ENCODE peak calls at places on chromosomes 2 and 18, in nine cellular contexts. X, P, I, G, T, L, V, Q and M are unnamed samples.

GRCh38 chr2:85589982-85590791 is 5.4 kb upstream of the RNF181 start:
- DNase-seq in V (no peak), T (peak), X (no peak), Q (no peak), P (no peak), L (no peak), G (no peak), I (no peak), M (peak)

GRCh38 chr2:47996808-47997207 is 90.5 kb upstream of the FBXO11 start:
- DNase-seq in Q (no peak), X (no peak), G (no peak), T (peak), V (no peak), I (no peak), P (no peak), L (no peak), M (no peak)

GRCh38 chr2:24809316-24810007 is 16.2 kb downstream of the CENPO start:
- DNase-seq in I (no peak), L (no peak), V (no peak), T (peak), P (no peak), Q (no peak), G (no peak), X (no peak), M (no peak)

GRCh38 chr2:200101862-200102261 is 146.5 kb downstream of the MAIP1 start:
- DNase-seq in Q (no peak), T (no peak), V (no peak), G (no peak), I (no peak), P (no peak), L (no peak), X (no peak), M (no peak)

GRCh38 chr2:100344433-100344832 is 22.1 kb upstream of the LONRF2 start:
- DNase-seq in X (no peak), P (no peak), G (no peak), L (no peak), I (no peak), Q (no peak), T (no peak), V (no peak), M (no peak)

GRCh38 chr2:86772626-86773025 is 18.1 kb downstream of the CD8A start:
- DNase-seq in Q (no peak), I (no peak), X (no peak), T (no peak), G (no peak), P (no peak), V (no peak), L (no peak), M (no peak)

GRCh38 chr2:218397502-218398436 is 1.9 kb upstream of the CTDSP1 start:
- DNase-seq in I (peak), T (peak), G (peak), P (peak), X (peak), V (peak), Q (no peak), L (peak), M (no peak)

GRCh38 chr2:54176577-54176976 is 61.2 kb downstream of the ACYP2 start:
- DNase-seq in I (peak), X (no peak), Q (no peak), V (peak), P (peak), G (peak), T (peak), L (peak), M (no peak)

GRCh38 chr2:73718421-73718820 is 18.7 kb downstream of the TPRKB start:
- DNase-seq in I (no peak), X (no peak), Q (no peak), V (no peak), T (no peak), L (no peak), G (no peak), P (no peak), M (no peak)

GRCh38 chr2:60527762-60528161 is 25.7 kb downstream of the BCL11A start:
- DNase-seq in V (no peak), G (no peak), P (no peak), I (no peak), T (no peak), Q (no peak), L (no peak), X (no peak), M (peak)

GRCh38 chr18:35463050-35463449 is 34.7 kb downstream of the INO80C start:
- DNase-seq in L (peak), P (no peak), X (no peak), G (no peak), I (no peak), V (peak), T (no peak), Q (no peak), M (no peak)

GRCh38 chr2:26469092-26469710 is 8.7 kb downstream of the OTOF start:
- DNase-seq in I (peak), P (peak), T (peak), L (peak), Q (peak), X (peak), G (peak), V (peak), M (peak)

GRCh38 chr2:215171151-215171550 is 32.7 kb upstream of the ABCA12 start:
- DNase-seq in V (no peak), Q (no peak), T (no peak), P (no peak), G (no peak), I (no peak), L (no peak), X (peak), M (no peak)

GRCh38 chr2:197306691-197307030 is 3.9 kb downstream of the ANKRD44 start:
- DNase-seq in I (no peak), V (no peak), P (no peak), Q (no peak), X (no peak), L (no peak), T (no peak), G (no peak), M (no peak)

GRCh38 chr2:17095340-17095739 is 422.9 kb downstream of the RAD51AP2 start:
- DNase-seq in X (no peak), V (no peak), P (no peak), I (no peak), G (no peak), Q (no peak), T (no peak), L (no peak), M (no peak)

GRCh38 chr2:68279691-68280090 is 27.4 kb upstream of the PPP3R1 start:
- DNase-seq in G (no peak), L (peak), Q (no peak), V (no peak), X (no peak), T (no peak), I (no peak), P (no peak), M (no peak)

GRCh38 chr2:24083567-24084385 is 858 bp downstream of the TP53I3 start:
- DNase-seq in X (peak), Q (no peak), P (peak), I (peak), G (peak), V (peak), T (peak), L (peak), M (peak)

GRCh38 chr2:41907716-41908328 is 140.0 kb upstream of the PKDCC start:
- DNase-seq in X (no peak), G (no peak), I (no peak), L (no peak), Q (no peak), T (no peak), P (no peak), V (peak), M (no peak)

GRCh38 chr18:3441290-3441689 is 8.7 kb upstream of the TGIF1 start:
- DNase-seq in P (peak), Q (no peak), V (peak), T (peak), G (no peak), L (peak), X (no peak), I (peak), M (peak)

GRCh38 chr18:27839141-27839540 is 337.8 kb downstream of the CDH2 start:
- DNase-seq in L (no peak), V (no peak), I (peak), X (no peak), T (peak), Q (no peak), G (no peak), P (no peak), M (no peak)

GRCh38 chr18:77974329-77974728 is 724.7 kb downstream of the GALR1 start:
- DNase-seq in L (no peak), G (no peak), Q (no peak), X (no peak), P (no peak), I (no peak), V (no peak), T (no peak), M (no peak)

GRCh38 chr2:160993543-160994090 is 166.6 kb upstream of the TANK start:
- DNase-seq in T (no peak), Q (no peak), V (no peak), I (no peak), L (no peak), P (no peak), X (no peak), G (no peak), M (no peak)

GRCh38 chr2:163441603-163442002 is 294.2 kb downstream of the FIGN start:
- DNase-seq in P (no peak), I (no peak), T (no peak), X (no peak), G (no peak), V (no peak), L (no peak), Q (no peak), M (no peak)

GRCh38 chr2:98463988-98464771 is 19.5 kb downstream of the INPP4A start:
- DNase-seq in Q (no peak), P (no peak), L (no peak), X (no peak), I (no peak), G (no peak), V (no peak), T (no peak), M (peak)

DNA sequence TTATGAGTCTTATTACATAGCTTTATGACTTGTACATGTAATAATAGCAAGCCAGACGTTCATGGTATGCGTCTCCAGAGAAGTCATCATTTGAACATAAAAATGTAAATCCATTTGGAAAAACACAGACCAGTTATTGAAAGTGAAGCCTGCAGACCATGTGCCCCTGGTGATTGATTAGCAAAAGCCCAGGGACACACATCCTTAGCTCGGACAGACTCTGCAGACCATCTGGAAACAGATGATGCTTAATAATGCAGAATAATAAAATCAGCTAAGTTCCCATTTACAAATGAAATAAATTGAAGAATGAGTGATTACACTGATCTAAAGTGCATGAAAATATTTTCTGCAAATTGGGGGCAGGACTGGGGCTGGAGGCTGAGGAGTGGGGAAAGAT is 283.2 kb downstream of the TDRD15 start:
- DNase-seq in T (no peak), V (no peak), L (peak), G (no peak), X (no peak), Q (no peak), P (no peak), I (no peak), M (no peak)
- TF ChIP-seq REST in T (no peak), V (no peak), L (no peak), G (no peak), X (no peak), Q (no peak), P (no peak), I (no peak), M (no peak)

GRCh38 chr2:135799738-135800137 is 37.2 kb downstream of the LCT start:
- DNase-seq in L (no peak), P (peak), T (no peak), I (peak), V (no peak), X (no peak), Q (no peak), G (no peak), M (no peak)
- TF ChIP-seq CTCF in L (no peak), P (peak), T (no peak), I (no peak), V (peak), X (peak), Q (no peak), G (no peak), M (no peak)

DNA sequence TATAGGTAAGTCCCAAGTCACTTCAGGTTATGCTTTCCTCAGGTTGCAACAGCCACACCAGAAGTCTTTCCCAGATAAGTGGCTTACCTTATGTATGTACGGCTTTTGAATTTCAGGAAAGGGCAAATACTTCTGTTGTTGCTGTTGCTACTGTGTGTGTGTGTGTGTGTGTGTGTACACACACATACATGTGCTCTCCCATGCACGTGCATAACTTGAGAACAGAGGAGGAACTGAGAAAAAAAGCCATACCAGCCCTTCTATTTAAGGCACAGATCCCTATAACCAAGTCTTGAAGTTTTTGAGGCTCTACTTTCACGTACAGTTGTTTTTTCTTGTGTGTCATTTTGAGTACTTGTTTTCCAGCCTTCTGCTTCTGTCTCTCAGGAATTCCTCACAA is 62.4 kb downstream of the WDPCP start:
- DNase-seq in I (no peak), X (no peak), G (no peak), V (no peak), P (no peak), T (no peak), L (no peak), Q (no peak), M (no peak)
- TF ChIP-seq REST in I (no peak), X (no peak), G (no peak), V (no peak), P (no peak), T (no peak), L (no peak), Q (no peak), M (no peak)

GRCh38 chr2:170999654-171000053 is 70.6 kb downstream of the GORASP2 start:
- DNase-seq in P (no peak), Q (no peak), T (no peak), I (no peak), X (no peak), L (no peak), V (no peak), G (no peak), M (no peak)

GRCh38 chr2:170991398-170992185 is 62.5 kb downstream of the GORASP2 start:
- DNase-seq in I (no peak), L (no peak), V (no peak), P (peak), Q (no peak), G (no peak), X (no peak), T (no peak), M (no peak)

GRCh38 chr2:170997893-170998477 is 68.9 kb downstream of the GORASP2 start:
- DNase-seq in P (no peak), X (no peak), T (no peak), G (no peak), V (no peak), I (no peak), Q (no peak), L (no peak), M (no peak)

DNA sequence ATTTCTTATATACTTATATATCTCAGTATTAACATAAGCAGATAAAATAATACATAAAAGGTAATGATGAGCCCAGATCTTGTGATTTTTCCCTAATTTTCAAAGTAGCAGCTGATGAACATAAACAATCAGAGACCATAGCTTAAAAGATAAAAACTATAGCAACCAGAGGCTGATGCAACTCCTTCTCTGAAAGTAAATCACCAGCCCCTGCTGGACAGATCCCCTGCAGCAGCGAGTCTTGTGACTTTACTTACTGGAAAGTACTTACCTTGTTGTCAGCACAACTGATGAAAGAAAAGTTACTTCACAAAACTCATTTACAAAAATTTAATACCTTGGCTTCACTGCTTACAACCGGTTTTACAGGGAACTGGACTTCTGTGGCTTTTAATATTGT is 67.3 kb downstream of the GORASP2 start:
- DNase-seq in Q (no peak), V (no peak), G (no peak), L (no peak), P (no peak), I (no peak), T (no peak), X (no peak), M (no peak)
- TF ChIP-seq CTCF in Q (no peak), V (no peak), G (no peak), L (no peak), P (no peak), I (no peak), T (no peak), X (no peak), M (no peak)

DNA sequence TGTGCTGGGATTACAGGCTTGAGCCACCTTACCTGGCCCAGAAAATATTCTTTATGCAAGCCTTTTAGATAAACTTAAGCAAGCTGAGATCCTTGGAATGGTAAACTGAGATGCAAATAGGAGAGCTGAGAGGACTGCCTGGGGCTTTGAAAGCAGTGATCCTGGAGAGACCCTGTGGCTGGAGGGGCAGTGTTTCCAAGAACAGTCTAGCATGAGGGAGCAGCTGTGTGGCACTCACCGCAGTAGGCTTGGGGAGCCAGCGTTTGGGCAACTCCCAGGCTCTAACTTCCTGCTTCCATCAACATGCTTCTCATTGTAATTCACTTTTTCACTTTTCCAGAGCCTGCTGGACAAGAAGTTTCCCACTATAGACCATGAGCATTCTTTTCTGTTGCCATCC is 144.1 kb upstream of the CELF4 start:
- DNase-seq in T (no peak), Q (no peak), X (no peak), P (no peak), G (no peak), L (no peak), V (no peak), I (no peak), M (no peak)
- TF ChIP-seq REST in T (no peak), Q (no peak), X (no peak), P (no peak), G (no peak), L (no peak), V (no peak), I (no peak), M (no peak)

GRCh38 chr2:44348385-44348784 is 12.9 kb downstream of the PREPL start:
- DNase-seq in V (no peak), X (no peak), G (no peak), Q (no peak), I (no peak), T (no peak), P (no peak), L (no peak), M (no peak)

GRCh38 chr2:44342854-44343253 is 18.4 kb downstream of the PREPL start:
- DNase-seq in L (peak), T (peak), G (no peak), P (peak), X (no peak), Q (no peak), V (no peak), I (peak), M (no peak)
- TF ChIP-seq CTCF in L (peak), T (peak), G (peak), P (peak), X (peak), Q (peak), V (peak), I (peak), M (no peak)

GRCh38 chr2:191895743-191896142 is 48.9 kb upstream of the CAVIN2 start:
- DNase-seq in T (no peak), Q (no peak), G (no peak), I (no peak), X (no peak), L (no peak), V (no peak), P (no peak), M (no peak)

GRCh38 chr2:191895195-191895594 is 48.3 kb upstream of the CAVIN2 start:
- DNase-seq in V (no peak), X (no peak), Q (no peak), T (no peak), I (no peak), G (no peak), P (no peak), L (no peak), M (no peak)

GRCh38 chr2:191901031-191901430 is 54.1 kb upstream of the CAVIN2 start:
- DNase-seq in I (no peak), G (no peak), Q (no peak), V (no peak), X (no peak), L (no peak), T (no peak), P (peak), M (no peak)

GRCh38 chr2:191894681-191895147 is 47.8 kb upstream of the CAVIN2 start:
- DNase-seq in G (peak), Q (no peak), T (no peak), I (peak), V (no peak), P (no peak), X (no peak), L (no peak), M (no peak)

DNA sequence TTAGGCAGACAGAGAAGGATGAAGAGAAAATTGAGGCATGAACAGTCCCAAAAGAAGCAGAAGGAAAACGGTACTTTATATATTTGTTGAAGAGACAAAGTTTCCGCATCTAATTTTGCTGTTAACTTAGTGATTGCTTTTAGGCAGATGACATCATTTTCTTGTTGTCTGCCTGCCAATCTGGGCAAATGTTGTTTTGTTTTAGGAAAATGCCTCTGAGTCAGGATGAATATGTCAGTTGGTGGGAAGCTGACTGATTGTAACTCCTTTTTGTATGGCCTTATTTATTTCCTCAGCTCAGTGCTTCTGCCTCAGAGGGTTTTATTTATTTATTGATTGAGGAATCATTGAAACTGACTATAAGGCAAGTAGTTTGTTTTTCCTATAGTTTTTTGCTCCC is 52.6 kb upstream of the CAVIN2 start:
- DNase-seq in X (no peak), T (no peak), L (no peak), P (no peak), Q (peak), I (peak), V (no peak), G (no peak), M (no peak)
- TF ChIP-seq REST in X (no peak), T (no peak), L (no peak), P (no peak), Q (no peak), I (no peak), V (no peak), G (no peak), M (no peak)

DNA sequence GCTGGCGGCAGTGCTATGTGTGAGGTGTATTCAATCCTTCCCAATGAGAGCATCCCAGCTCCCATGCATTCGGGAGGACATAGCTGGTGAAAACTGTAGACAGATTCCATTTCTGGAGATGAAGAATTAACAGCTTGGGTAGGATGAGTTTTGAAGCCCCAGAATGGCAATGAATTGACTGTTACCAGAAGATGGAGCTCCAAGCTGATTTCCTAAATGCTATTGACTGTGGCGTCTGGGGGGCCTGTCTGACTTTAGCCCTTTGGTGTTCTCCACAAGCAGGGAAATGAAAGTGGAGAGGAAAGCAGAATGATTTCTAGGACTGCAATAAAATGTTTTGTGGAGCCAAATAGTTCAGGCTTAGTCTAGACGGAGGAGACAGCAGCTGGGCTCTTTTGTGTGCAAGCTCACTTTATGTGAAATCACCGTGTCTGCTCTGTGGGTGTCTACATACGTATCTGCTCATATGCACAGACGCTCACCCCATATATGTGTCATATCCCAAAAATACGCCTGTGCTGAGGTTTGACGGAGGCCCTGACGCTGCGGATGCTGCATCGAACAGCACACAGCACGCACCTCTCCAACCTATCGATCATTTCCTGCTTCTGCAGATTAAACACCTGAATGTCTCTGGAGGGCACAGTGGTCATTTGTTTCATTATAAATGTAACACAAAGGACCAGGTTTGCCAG is 166.4 kb upstream of the PXDN start:
- DNase-seq in T (no peak), X (no peak), P (peak), I (no peak), L (peak), G (no peak), Q (no peak), V (no peak), M (no peak)
- TF ChIP-seq CTCF in T (peak), X (no peak), P (peak), I (no peak), L (no peak), G (no peak), Q (peak), V (no peak), M (no peak)